ENCODE peak calls at places on chromosomes 16 and 17, in five cellular contexts. I, U, S, A and Z are unnamed samples.

GRCh38 chr16:2795714-2796143 is 2.5 kb upstream of the PRSS41 start:
- DNase-seq in I (no peak), U (no peak), S (no peak), A (no peak), Z (no peak)

GRCh38 chr17:81162491-81162890 is 2.8 kb upstream of the PVALEF start:
- DNase-seq in I (no peak), U (no peak), S (no peak), A (no peak), Z (no peak)

GRCh38 chr17:59406278-59406677 is 74.8 kb downstream of the YPEL2 start:
- DNase-seq in I (no peak), U (no peak), S (no peak), A (no peak), Z (no peak)

GRCh38 chr17:80866050-80866793 is 125.4 kb upstream of the CHMP6 start:
- DNase-seq in I (peak; percentile 76), U (peak; percentile 69), S (peak; percentile 73), A (peak; percentile 62), Z (no peak)

GRCh38 chr17:63150994-63151464 is 185.0 kb downstream of the TANC2 start:
- DNase-seq in I (no peak), U (peak; percentile 80), S (peak; percentile 38), A (peak; percentile 18), Z (peak; percentile 38)

GRCh38 chr16:7867831-7868230 is 535.2 kb downstream of the RBFOX1 start:
- DNase-seq in I (no peak), U (no peak), S (no peak), A (peak; percentile 89), Z (no peak)

GRCh38 chr17:67200727-67201301 is 44.2 kb downstream of the HELZ start:
- DNase-seq in I (no peak), U (no peak), S (peak; percentile 26), A (peak; percentile 46), Z (no peak)

GRCh38 chr17:70251704-70252103 is 82.4 kb downstream of the KCNJ2 start:
- DNase-seq in I (no peak), U (no peak), S (no peak), A (no peak), Z (no peak)

GRCh38 chr16:57128787-57129389 is 36.5 kb downstream of the CPNE2 start:
- DNase-seq in I (no peak), U (no peak), S (no peak), A (no peak), Z (no peak)

GRCh38 chr16:14527411-14528044 is 102.5 kb downstream of the PARN start:
- DNase-seq in I (no peak), U (peak; percentile 81), S (peak; percentile 65), A (no peak), Z (no peak)

GRCh38 chr16:55257971-55258613 is 65.9 kb upstream of the IRX6 start:
- DNase-seq in I (peak; percentile 80), U (peak; percentile 26), S (no peak), A (peak; percentile 74), Z (peak; percentile 49)

GRCh38 chr16:17448640-17449638 is 21.8 kb downstream of the XYLT1 start:
- DNase-seq in I (no peak), U (no peak), S (no peak), A (no peak), Z (no peak)

GRCh38 chr17:14871921-14872320 is 393.2 kb downstream of the PMP22 start:
- DNase-seq in I (no peak), U (peak; percentile 69), S (peak; percentile 25), A (no peak), Z (no peak)

GRCh38 chr16:80804451-80805383 is at the start of gene CDYL2:
- DNase-seq in I (peak; percentile 32), U (peak; percentile 2), S (no peak), A (no peak), Z (peak; percentile 14)

DNA sequence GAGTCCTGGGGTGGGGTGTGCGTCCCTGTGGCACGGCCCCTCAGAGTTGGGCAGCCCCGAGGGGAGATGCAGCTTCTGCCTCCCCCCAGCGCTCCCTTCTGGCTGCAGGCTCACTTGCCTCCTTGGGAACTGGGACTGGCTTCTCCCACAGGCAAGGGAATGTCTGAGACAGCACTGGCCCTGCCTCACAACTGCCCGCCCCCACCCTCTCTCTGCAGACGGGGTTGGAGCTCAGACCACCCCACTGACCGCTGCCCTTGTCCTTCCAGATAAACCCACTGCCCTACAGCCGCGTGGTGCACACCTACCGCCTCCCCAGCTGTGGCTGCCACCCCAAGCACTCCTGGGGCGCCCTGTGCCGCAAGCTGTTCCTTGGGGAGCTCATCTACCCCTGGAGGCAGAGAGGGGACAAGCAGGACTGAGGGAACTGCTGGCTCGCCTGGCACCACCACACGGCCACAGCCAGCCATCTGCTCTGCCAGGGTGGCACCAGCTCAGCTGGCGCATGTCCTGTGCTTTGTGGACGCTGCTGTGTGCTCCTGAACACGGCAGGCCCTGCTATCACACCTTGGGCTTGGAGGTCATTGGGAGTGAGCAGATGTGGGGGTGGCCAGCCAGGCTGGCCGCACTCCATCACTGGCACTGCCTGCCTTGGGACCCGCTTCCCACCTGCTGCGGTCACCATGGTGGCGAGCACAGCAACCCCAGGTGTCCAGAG is 7.1 kb upstream of the RAB40C start:
- DNase-seq in I (no peak), U (no peak), S (no peak), A (no peak), Z (no peak)
- H3K18ac ChIP-seq in I (no peak overlapping the region), U (no peak overlapping the region), S (peak overlapping the region; percentile 14), A (no peak overlapping the region), Z (peak overlapping the region; percentile 85)

GRCh38 chr17:65057520-65058075 is 1.1 kb upstream of the GNA13 start:
- DNase-seq in I (no peak), U (no peak), S (peak; percentile 66), A (peak; percentile 20), Z (no peak)

GRCh38 chr17:65055280-65055707 is 1.2 kb downstream of the GNA13 start:
- DNase-seq in I (no peak), U (no peak), S (no peak), A (no peak), Z (no peak)

GRCh38 chr17:65054602-65055001 is 1.9 kb downstream of the GNA13 start:
- DNase-seq in I (no peak), U (no peak), S (no peak), A (no peak), Z (no peak)

GRCh38 chr17:65058151-65058550 is 1.6 kb upstream of the GNA13 start:
- DNase-seq in I (no peak), U (no peak), S (no peak), A (peak; percentile 85), Z (no peak)

DNA sequence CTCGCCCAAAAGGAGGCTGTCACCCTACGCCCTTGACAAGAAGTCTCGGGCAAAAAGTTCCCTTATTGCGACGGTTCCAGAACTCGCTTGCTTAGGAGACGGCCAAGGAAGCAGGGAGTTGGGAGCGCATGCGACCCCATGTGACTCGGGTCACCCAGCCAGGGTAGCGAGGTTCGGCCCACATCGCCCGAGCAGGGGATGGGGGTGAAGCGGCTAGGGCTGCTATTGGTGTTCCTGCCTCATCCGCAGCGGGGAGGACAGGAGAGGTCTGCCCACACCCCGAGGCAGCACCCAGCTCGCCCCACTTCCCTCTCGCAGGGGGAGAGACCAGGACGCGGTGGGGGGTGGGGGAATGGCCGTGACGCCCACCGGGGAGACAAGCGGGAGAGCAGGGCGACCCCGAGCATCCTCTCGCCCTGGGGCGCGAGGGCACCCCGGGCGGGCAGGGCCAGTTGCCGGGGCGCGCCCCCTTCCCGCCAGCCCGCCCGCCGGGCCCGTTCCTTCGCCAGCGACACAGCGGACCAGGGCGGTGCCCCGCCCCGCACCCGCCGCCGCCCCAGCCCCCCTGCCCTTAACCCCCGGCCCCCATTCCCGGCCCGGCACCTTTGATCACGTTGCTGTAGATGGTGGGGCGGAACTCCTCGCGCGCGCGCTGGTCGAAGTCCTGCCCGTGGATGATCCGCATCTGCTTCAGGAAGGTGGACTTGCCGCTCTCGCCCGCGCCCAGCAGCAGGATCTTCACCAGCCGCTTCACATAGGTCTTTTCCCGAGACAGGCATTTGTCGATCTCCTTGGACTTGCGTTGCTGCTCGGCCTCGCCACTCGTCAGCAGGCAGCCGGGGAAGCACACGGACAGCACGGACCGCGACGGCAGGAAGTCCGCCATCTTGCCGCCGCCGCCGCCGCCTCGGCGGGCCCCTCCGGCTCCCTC is 567 bp downstream of the GNA13 start:
- DNase-seq in I (peak; percentile 51), U (peak; percentile 22), S (peak; percentile 68), A (peak; percentile 59), Z (no peak)
- H3K18ac ChIP-seq in I (peak overlapping the region; percentile 95), U (peak overlapping the region; percentile 98), S (peak overlapping the region; percentile 94), A (peak overlapping the region; percentile 88), Z (peak overlapping the region; percentile 99)

DNA sequence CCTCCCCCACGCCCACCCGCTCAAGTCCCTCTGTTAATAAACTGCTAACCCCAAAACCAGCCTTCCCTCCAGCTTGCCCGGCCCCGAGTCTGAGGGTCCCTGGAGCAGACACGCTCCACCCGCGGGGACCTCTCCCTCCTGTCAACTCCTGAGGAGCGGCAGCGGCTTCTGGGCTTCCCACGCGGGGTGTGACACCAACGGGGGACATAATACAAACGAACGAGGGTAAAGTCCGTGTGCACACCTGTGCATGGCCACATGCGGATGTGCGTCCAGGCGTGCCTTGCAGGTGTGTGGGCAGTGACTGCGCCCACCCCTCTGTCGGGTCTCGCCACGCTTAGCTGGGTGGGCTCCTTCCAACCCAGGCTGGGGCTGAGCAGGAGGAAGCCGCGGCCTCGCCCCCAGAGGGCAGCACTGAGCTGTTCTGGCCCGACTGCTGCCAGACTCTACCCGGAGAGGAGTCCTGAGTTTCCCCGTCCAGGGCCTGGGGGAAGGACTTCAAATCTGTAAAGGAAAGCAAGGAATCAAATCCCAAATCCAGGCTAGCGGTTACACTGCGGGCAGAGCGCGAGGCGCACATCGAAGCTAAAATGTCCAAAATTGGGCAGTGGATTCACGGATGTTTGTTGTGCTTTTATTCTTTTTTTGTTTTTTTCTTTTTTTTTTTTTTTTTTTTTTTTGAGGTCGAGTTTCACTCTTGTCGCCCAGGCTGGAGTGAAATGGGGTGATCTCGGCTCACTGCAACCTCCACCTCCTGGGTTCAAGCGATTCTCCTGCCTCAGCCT is 24.2 kb upstream of the KRT17 start:
- DNase-seq in I (peak; percentile 95), U (peak; percentile 77), S (peak; percentile 80), A (peak; percentile 88), Z (peak; percentile 81)
- H3K18ac ChIP-seq in I (no peak overlapping the region), U (peak overlapping the region; percentile 97), S (peak overlapping the region; percentile 89), A (no peak overlapping the region), Z (peak overlapping the region; percentile 92)

GRCh38 chr16:20968765-20969164 is 68.2 kb downstream of the LYRM1 start:
- DNase-seq in I (no peak), U (no peak), S (no peak), A (no peak), Z (no peak)
- H3K18ac ChIP-seq in I (no peak overlapping the region), U (no peak overlapping the region), S (no peak overlapping the region), A (no peak overlapping the region), Z (no peak overlapping the region)

GRCh38 chr16:15674571-15674970 is 24.5 kb downstream of the NDE1 start:
- DNase-seq in I (no peak), U (no peak), S (no peak), A (no peak), Z (no peak)
- H3K18ac ChIP-seq in I (no peak overlapping the region), U (no peak overlapping the region), S (no peak overlapping the region), A (no peak overlapping the region), Z (no peak overlapping the region)

GRCh38 chr17:65495255-65496060 is 66.0 kb downstream of the AXIN2 start:
- DNase-seq in I (peak; percentile 97), U (no peak), S (no peak), A (peak; percentile 84), Z (peak; percentile 61)
- H3K18ac ChIP-seq in I (no peak overlapping the region), U (no peak overlapping the region), S (no peak overlapping the region), A (no peak overlapping the region), Z (peak overlapping the region; percentile 68)

GRCh38 chr17:50051606-50052005 is 4.3 kb upstream of the ITGA3 start:
- DNase-seq in I (no peak), U (no peak), S (no peak), A (no peak), Z (no peak)
- H3K18ac ChIP-seq in I (no peak overlapping the region), U (peak overlapping the region; percentile 87), S (peak overlapping the region; percentile 88), A (peak overlapping the region; percentile 31), Z (no peak overlapping the region)